ENCODE peak calls at places on chromosomes 12 and 14, in four cellular contexts. N is GM18507; A is CD4-positive, CD25-positive, alpha-beta regulatory T cell; V is activated naive CD8-positive, alpha-beta T cell treated with anti-CD3 and anti-CD28 coated beads, Interleukin-2, amount 50 U/mL, for 24 hours. M is an unnamed sample.

GRCh38 chr14:68535404-68536024 is 257.4 kb downstream of the ZFP36L1 start:
- DNase-seq in N (no peak), A (no peak), V (no peak), M (no peak)

GRCh38 chr12:77214136-77214535 is 148.8 kb upstream of the E2F7 start:
- DNase-seq in N (no peak), A (no peak), V (no peak), M (no peak)

GRCh38 chr12:42426733-42427132 is 100.8 kb downstream of the PPHLN1 start:
- DNase-seq in N (no peak), A (no peak), V (no peak), M (no peak)

GRCh38 chr12:100656141-100656540 is 82.7 kb downstream of the GAS2L3 start:
- DNase-seq in N (no peak), A (no peak), V (no peak), M (no peak)

GRCh38 chr12:123983822-123984485 is 10.9 kb downstream of the ZNF664 start:
- DNase-seq in N (no peak), A (peak), V (peak), M (peak)

GRCh38 chr14:49401373-49401772 is 184.8 kb downstream of the RPS29 start:
- DNase-seq in N (no peak), A (no peak), V (no peak), M (no peak)

GRCh38 chr14:73231874-73232851 is 5.1 kb upstream of the PAPLN start:
- DNase-seq in N (peak), A (no peak), V (no peak), M (peak)

GRCh38 chr12:92929957-92930356 is 862 bp upstream of the EEA1 start:
- DNase-seq in N (no peak), A (no peak), V (no peak), M (no peak)

GRCh38 chr12:128387811-128388422 is 120.9 kb downstream of the TMEM132C start:
- DNase-seq in N (peak), A (no peak), V (peak), M (peak)

GRCh38 chr14:66923251-66923650 is 266.0 kb upstream of the GARIN2 start:
- DNase-seq in N (no peak), A (no peak), V (no peak), M (no peak)

GRCh38 chr12:109523071-109523470 is 45.6 kb downstream of the UBE3B start:
- DNase-seq in N (no peak), A (no peak), V (no peak), M (no peak)

GRCh38 chr12:120956579-120957360 is 21.6 kb upstream of the HNF1A start:
- DNase-seq in N (no peak), A (no peak), V (no peak), M (no peak)

M was measured in GM13976.